ENCODE peak calls at places on chromosomes 4 and X, in eight cellular contexts. N is K562, C is HCT116, X is Panc1, H is spleen, V is stomach, R is HepG2, E is endothelial cell of umbilical vein. G is an unnamed sample.

GRCh38 chrX:45712067-45712466 is 511.4 kb upstream of the DIPK2B start:
- DNase-seq in H (no peak), R (no peak), E (no peak), V (no peak), C (no peak), N (no peak), X (no peak), G (no peak)

GRCh38 chrX:8684201-8684600 is 47.7 kb downstream of the ANOS1 start:
- DNase-seq in H (no peak), V (no peak), C (no peak), X (no peak), N (no peak), R (no peak), E (no peak), G (no peak)

GRCh38 chr4:15240764-15241163 is 187.1 kb upstream of the C1QTNF7 start:
- DNase-seq in E (no peak), V (no peak), R (no peak), H (no peak), C (no peak), X (no peak), N (no peak), G (no peak)

GRCh38 chr4:108113229-108113628 is 55.5 kb downstream of the LEF1 start:
- DNase-seq in H (no peak), X (no peak), V (no peak), R (no peak), E (no peak), N (peak; percentile 36), C (no peak), G (no peak)

GRCh38 chr4:113773756-113774155 is 12.2 kb upstream of the CAMK2D start:
- DNase-seq in E (no peak), R (no peak), V (no peak), H (no peak), X (no peak), C (no peak), N (no peak), G (no peak)

GRCh38 chr4:173056708-173057107 is 111.9 kb upstream of the GALNT7 start:
- DNase-seq in R (no peak), N (no peak), V (peak; percentile 57), H (no peak), X (no peak), E (no peak), C (no peak), G (no peak)

GRCh38 chrX:26653050-26653449 is 437.1 kb downstream of the MAGEB5 start:
- DNase-seq in X (no peak), V (no peak), R (no peak), E (peak; percentile 1), N (no peak), H (no peak), C (no peak), G (no peak)

GRCh38 chrX:51641421-51642021 is 22.8 kb upstream of the CENPVL3 start:
- DNase-seq in R (peak; percentile 12), H (no peak), N (peak; percentile 26), V (no peak), C (peak; percentile 36), X (peak; percentile 5), E (peak; percentile 26), G (no peak)

GRCh38 chrX:12138366-12139313 is at the start of gene FRMPD4:
- DNase-seq in R (no peak), X (no peak), V (no peak), E (no peak), N (no peak), H (peak; percentile 64), C (no peak), G (no peak)

GRCh38 chr4:165440415-165440882 is 61.6 kb downstream of the CPE start:
- DNase-seq in H (no peak), V (no peak), N (no peak), C (peak; percentile 42), R (peak; percentile 23), X (no peak), E (peak; percentile 10), G (no peak)

GRCh38 chrX:145848451-145848850 is 30.8 kb downstream of the SLITRK2 start:
- DNase-seq in X (no peak), R (no peak), H (no peak), N (no peak), V (no peak), E (no peak), C (no peak), G (no peak)

GRCh38 chr4:185227713-185228278 is 18.4 kb downstream of the SNX25 start:
- DNase-seq in C (no peak), E (no peak), R (no peak), H (no peak), V (no peak), N (no peak), X (no peak), G (no peak)
- TF ChIP-seq POLR2AphosphoS5 in C (no peak), E (no peak), R (no peak), H (no peak), V (no peak), N (no peak), X (no peak), G (no peak)

DNA sequence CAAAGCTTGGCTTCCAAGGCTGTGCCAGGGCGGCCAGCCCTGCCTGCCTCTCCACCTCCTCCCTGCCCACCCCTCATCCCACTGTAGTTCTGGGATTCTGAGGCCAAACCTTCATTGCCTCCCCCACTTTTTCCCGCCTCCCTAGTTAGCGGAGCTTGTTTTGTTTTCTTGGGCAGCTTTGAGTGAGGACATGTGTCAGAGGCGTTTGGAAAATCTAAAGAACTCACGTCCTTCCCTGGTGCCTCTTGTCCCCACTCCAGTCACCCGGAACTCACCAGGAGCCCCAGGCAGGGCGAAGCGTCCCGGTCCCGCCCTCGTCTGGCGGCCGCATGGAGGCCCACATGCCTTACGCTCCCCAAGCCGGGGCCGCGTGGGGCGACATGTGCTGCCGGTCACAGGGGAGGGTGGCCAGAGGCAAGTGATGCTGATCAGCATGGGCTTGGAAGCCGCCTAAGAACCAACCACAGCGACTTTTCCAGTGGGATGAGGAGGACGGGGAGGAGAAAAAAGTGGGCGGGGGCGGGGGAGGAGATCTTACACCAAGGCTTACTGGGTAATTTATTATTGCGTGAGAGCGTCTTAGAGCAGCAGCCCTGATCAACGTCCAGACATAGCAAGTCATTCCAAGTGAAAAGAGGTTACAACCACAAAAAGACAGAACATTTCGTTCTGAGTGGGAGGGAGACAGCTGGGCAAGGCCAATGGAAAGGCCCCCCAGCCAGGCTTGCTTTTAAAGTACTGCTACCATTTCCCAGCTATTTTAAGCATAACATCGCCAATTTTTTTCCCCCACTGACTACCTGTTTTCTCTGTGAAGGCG is 48.5 kb downstream of the PRPS1 start:
- DNase-seq in R (no peak), N (peak; percentile 86), E (peak; percentile 82), C (peak; percentile 78), V (peak; percentile 77), X (peak; percentile 54), H (peak; percentile 92), G (peak; percentile 74)
- TF ChIP-seq POLR2AphosphoS5 in R (no peak), N (no peak), E (peak; percentile 28), C (peak; percentile 76), V (peak; percentile 90), X (peak; percentile 64), H (peak; percentile 92), G (peak; percentile 78)

GRCh38 chrX:104117753-104118152 is 5.4 kb downstream of the ZCCHC18 start:
- DNase-seq in E (no peak), C (no peak), X (no peak), N (no peak), V (no peak), R (no peak), H (no peak), G (no peak)

GRCh38 chrX:104108955-104109354 is 3.4 kb upstream of the ZCCHC18 start:
- DNase-seq in X (no peak), H (no peak), E (no peak), V (no peak), R (no peak), N (no peak), C (no peak), G (no peak)

GRCh38 chrX:104113237-104113965 is 1.1 kb downstream of the ZCCHC18 start:
- DNase-seq in H (peak; percentile 81), C (no peak), R (peak; percentile 2), E (peak; percentile 52), N (peak; percentile 46), X (no peak), V (peak; percentile 57), G (peak; percentile 53)

GRCh38 chrX:104112326-104112951 is at the start of gene ZCCHC18:
- DNase-seq in N (peak; percentile 3), V (peak; percentile 28), R (peak; percentile 3), C (no peak), E (peak; percentile 82), H (peak; percentile 89), X (no peak), G (peak; percentile 38)
- TF ChIP-seq POLR2AphosphoS5 in N (no peak), V (no peak), R (no peak), C (no peak), E (peak; percentile 16), H (peak; percentile 79), X (no peak), G (no peak)

GRCh38 chrX:39896951-39897740 is 200.6 kb downstream of the BCOR start:
- DNase-seq in E (no peak), X (no peak), C (no peak), V (no peak), N (no peak), R (peak; percentile 24), H (no peak), G (no peak)
- TF ChIP-seq POLR2AphosphoS5 in E (no peak), X (no peak), C (no peak), V (no peak), N (no peak), R (no peak), H (no peak), G (no peak)

GRCh38 chr4:52863324-52863723 is 1.2 kb downstream of the RASL11B start:
- DNase-seq in V (no peak), R (no peak), C (no peak), E (no peak), N (no peak), H (no peak), X (no peak), G (no peak)

GRCh38 chr4:52862605-52863236 is 604 bp downstream of the RASL11B start:
- DNase-seq in C (no peak), H (no peak), R (no peak), N (no peak), V (no peak), X (no peak), E (peak; percentile 29), G (no peak)

GRCh38 chr4:52861171-52861873 is 795 bp upstream of the RASL11B start:
- DNase-seq in H (no peak), E (peak; percentile 26), N (no peak), R (no peak), X (no peak), V (no peak), C (no peak), G (no peak)

GRCh38 chr4:52864816-52865215 is 2.7 kb downstream of the RASL11B start:
- DNase-seq in N (no peak), X (no peak), R (no peak), H (no peak), V (peak; percentile 39), E (peak; percentile 97), C (no peak), G (no peak)

DNA sequence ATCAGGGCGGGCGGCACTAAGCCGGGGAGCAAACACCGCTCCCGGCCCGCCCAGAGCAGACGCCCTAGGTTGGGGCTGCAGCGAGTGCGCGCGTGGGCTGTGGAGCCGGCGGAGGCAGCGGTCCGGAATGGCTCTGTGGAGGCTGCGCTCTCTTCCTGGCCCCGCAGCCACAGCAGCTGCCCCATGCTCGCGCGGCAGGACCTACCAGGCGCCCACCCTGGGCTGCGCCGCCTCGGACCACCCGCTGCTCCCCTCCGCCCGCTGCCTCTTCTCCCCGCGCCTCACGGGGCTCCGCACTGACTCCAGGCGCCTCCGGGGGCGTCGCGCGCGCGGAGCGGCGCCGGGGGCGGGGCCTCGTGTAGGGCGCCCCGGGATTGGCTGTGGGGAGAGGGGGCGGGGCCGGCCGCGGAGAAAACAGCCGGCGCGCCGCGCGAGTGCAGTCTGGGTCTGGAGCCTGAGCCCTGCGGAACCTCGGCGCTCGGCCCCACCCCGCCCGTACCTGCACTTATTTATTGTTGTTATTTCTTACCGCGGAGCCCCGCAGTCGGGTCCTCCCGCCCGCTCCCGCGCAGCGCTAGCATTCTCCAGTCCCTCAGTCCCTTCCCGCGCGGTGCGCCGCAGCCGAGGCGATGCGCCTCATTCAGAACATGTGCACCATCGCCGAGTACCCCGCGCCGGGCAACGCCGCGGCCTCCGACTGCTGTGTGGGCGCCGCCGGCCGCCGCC is at the start of gene RASL11B:
- DNase-seq in V (peak; percentile 89), H (peak; percentile 90), R (peak; percentile 20), N (peak; percentile 88), C (peak; percentile 4), X (no peak), E (peak; percentile 78), G (peak; percentile 84)
- TF ChIP-seq POLR2AphosphoS5 in V (peak; percentile 71), H (peak; percentile 86), R (no peak), N (peak; percentile 43), C (no peak), X (no peak), E (peak; percentile 24), G (no peak)